ENCODE peak calls at places on chromosomes 1 and 21, in nine cellular contexts. Z is HepG2, B is A549, S is Panc1, Q is HL-60, I is SK-N-SH, X is HCT116, W is GM12878, R is K562. J is an unnamed sample.

GRCh38 chr1:52237430-52237829 is 95.5 kb downstream of the ZFYVE9 start:
- DNase-seq in Z (no peak), B (no peak), S (no peak), Q (peak; percentile 33), I (no peak), X (no peak), W (no peak), R (no peak), J (no peak)

GRCh38 chr1:205842177-205842576 is 7.8 kb downstream of the PM20D1 start:
- DNase-seq in Z (no peak), B (no peak), S (no peak), Q (no peak), I (peak; percentile 53), X (no peak), W (no peak), R (no peak), J (no peak)

GRCh38 chr1:172499636-172500141 is 33.3 kb upstream of the SUCO start:
- DNase-seq in Z (peak; percentile 90), B (peak; percentile 38), S (peak; percentile 41), Q (peak; percentile 47), I (no peak), X (peak; percentile 29), W (no peak), R (no peak), J (no peak)

GRCh38 chr1:6497867-6498575 is 6.6 kb upstream of the PLEKHG5 start:
- DNase-seq in Z (no peak), B (no peak), S (no peak), Q (no peak), I (no peak), X (no peak), W (no peak), R (no peak), J (no peak)

GRCh38 chr1:1059494-1060280 is 14.4 kb downstream of the RNF223 start:
- DNase-seq in Z (peak; percentile 66), B (peak; percentile 61), S (no peak), Q (peak; percentile 84), I (peak; percentile 96), X (no peak), W (no peak), R (peak; percentile 94), J (peak; percentile 91)

GRCh38 chr1:53895421-53895820 is 1.4 kb downstream of the DIO1 start:
- DNase-seq in Z (no peak), B (no peak), S (no peak), Q (no peak), I (no peak), X (no peak), W (no peak), R (no peak), J (no peak)

GRCh38 chr1:198253259-198253658 is 96.5 kb downstream of the NEK7 start:
- DNase-seq in Z (no peak), B (no peak), S (no peak), Q (no peak), I (no peak), X (no peak), W (peak; percentile 30), R (no peak), J (no peak)

GRCh38 chr1:191963781-191964455 is 194.3 kb upstream of the RGS18 start:
- DNase-seq in Z (no peak), B (no peak), S (no peak), Q (no peak), I (no peak), X (no peak), W (no peak), R (no peak), J (no peak)

GRCh38 chr1:61111084-61112050 is 29.0 kb downstream of the NFIA start:
- DNase-seq in Z (no peak), B (no peak), S (no peak), Q (no peak), I (no peak), X (no peak), W (no peak), R (no peak), J (no peak)

GRCh38 chr1:213821175-213821942 is 166.4 kb upstream of the PROX1 start:
- DNase-seq in Z (peak; percentile 64), B (no peak), S (no peak), Q (no peak), I (no peak), X (no peak), W (no peak), R (no peak), J (no peak)

GRCh38 chr1:6960291-6960758 is 175.1 kb downstream of the CAMTA1 start:
- DNase-seq in Z (no peak), B (no peak), S (no peak), Q (no peak), I (peak; percentile 58), X (no peak), W (no peak), R (no peak), J (no peak)

GRCh38 chr1:160795951-160796383 is at the start of gene LY9:
- DNase-seq in Z (no peak), B (no peak), S (no peak), Q (peak; percentile 15), I (no peak), X (no peak), W (peak; percentile 97), R (no peak), J (no peak)

GRCh38 chr1:162976628-162977027 is 92.5 kb upstream of the RGS4 start:
- DNase-seq in Z (no peak), B (no peak), S (no peak), Q (no peak), I (no peak), X (no peak), W (no peak), R (no peak), J (no peak)

GRCh38 chr1:60108223-60108622 is 34.7 kb upstream of the C1orf87 start:
- DNase-seq in Z (no peak), B (no peak), S (no peak), Q (no peak), I (no peak), X (no peak), W (no peak), R (no peak), J (no peak)

GRCh38 chr21:42047821-42048613 is 23.1 kb upstream of the UMODL1 start:
- DNase-seq in Z (no peak), B (no peak), S (no peak), Q (no peak), I (no peak), X (no peak), W (no peak), R (no peak), J (no peak)

GRCh38 chr21:33402011-33402979 is 918 bp upstream of the IFNGR2 start:
- DNase-seq in Z (no peak), B (peak; percentile 43), S (no peak), Q (peak; percentile 88), I (peak; percentile 78), X (no peak), W (no peak), R (no peak), J (peak; percentile 77)

GRCh38 chr1:162498442-162498785 is 796 bp downstream of the UHMK1 start:
- DNase-seq in Z (no peak), B (no peak), S (no peak), Q (peak; percentile 44), I (no peak), X (no peak), W (no peak), R (no peak), J (no peak)

GRCh38 chr1:1208713-1209433 is 2.5 kb upstream of the TNFRSF18 start:
- DNase-seq in Z (no peak), B (no peak), S (no peak), Q (peak; percentile 79), I (no peak), X (no peak), W (no peak), R (peak; percentile 62), J (peak; percentile 0)

GRCh38 chr1:85495556-85495955 is 30.6 kb upstream of the DDAH1 start:
- DNase-seq in Z (no peak), B (peak; percentile 4), S (no peak), Q (no peak), I (no peak), X (peak; percentile 19), W (no peak), R (no peak), J (no peak)

GRCh38 chr1:85490270-85490669 is 25.3 kb upstream of the DDAH1 start:
- DNase-seq in Z (peak; percentile 20), B (no peak), S (no peak), Q (no peak), I (no peak), X (no peak), W (no peak), R (no peak), J (no peak)

GRCh38 chr1:85494957-85495266 is 30.0 kb upstream of the DDAH1 start:
- DNase-seq in Z (peak; percentile 11), B (no peak), S (no peak), Q (no peak), I (no peak), X (peak; percentile 12), W (no peak), R (no peak), J (peak; percentile 45)

GRCh38 chr1:85496881-85497582 is 32.1 kb upstream of the DDAH1 start:
- DNase-seq in Z (no peak), B (no peak), S (no peak), Q (no peak), I (no peak), X (no peak), W (no peak), R (no peak), J (no peak)

GRCh38 chr1:85494074-85494956 is 29.4 kb upstream of the DDAH1 start:
- DNase-seq in Z (no peak), B (no peak), S (no peak), Q (no peak), I (peak; percentile 39), X (no peak), W (no peak), R (no peak), J (no peak)
- H3K27ac ChIP-seq in Z (no peak overlapping the region), B (peak overlapping the region; percentile 19), S (peak overlapping the region; percentile 85), Q (no peak overlapping the region), I (peak overlapping the region; percentile 78), X (no peak overlapping the region), W (no peak overlapping the region), R (no peak overlapping the region), J (no peak overlapping the region)

GRCh38 chr1:208100906-208101305 is 143.3 kb downstream of the PLXNA2 start:
- DNase-seq in Z (no peak), B (no peak), S (no peak), Q (no peak), I (no peak), X (no peak), W (no peak), R (no peak), J (no peak)
- TF ChIP-seq REST in Z (no peak), B (no peak), S (no peak), Q (no peak), I (no peak), X (no peak), W (no peak), R (no peak), J (no peak)

DNA sequence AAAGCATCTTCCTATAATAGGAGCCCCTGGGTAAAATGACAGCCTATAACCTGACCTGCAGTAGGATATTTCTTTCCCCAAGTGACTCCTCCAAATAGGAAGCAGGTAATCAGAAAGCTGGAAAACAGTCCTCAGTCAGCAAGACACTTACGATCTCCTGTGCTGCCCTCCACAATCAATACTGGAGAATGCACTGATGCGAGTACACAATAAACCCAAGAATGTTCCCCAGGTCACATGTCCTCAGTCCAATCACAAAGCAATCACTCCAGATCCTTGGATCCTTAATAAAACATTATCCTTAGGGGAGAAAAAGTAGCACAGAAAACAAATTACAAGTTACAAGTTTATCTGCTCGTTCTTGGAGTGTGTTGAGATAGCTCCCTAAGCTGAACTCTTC is 233.1 kb downstream of the SLC45A1 start:
- DNase-seq in Z (no peak), B (peak; percentile 18), S (no peak), Q (no peak), I (no peak), X (no peak), W (no peak), R (no peak), J (no peak)
- H3K27ac ChIP-seq in Z (peak overlapping the region; percentile 69), B (no peak overlapping the region), S (no peak overlapping the region), Q (no peak overlapping the region), I (no peak overlapping the region), X (no peak overlapping the region), W (no peak overlapping the region), R (no peak overlapping the region), J (no peak overlapping the region)

GRCh38 chr1:114750780-114751179 is 7.0 kb downstream of the CSDE1 start:
- DNase-seq in Z (no peak), B (no peak), S (no peak), Q (no peak), I (no peak), X (no peak), W (no peak), R (no peak), J (no peak)
- TF ChIP-seq REST in Z (no peak), B (no peak), S (no peak), Q (no peak), I (no peak), X (no peak), W (no peak), R (no peak), J (no peak)

J was measured in GM23338.